ENCODE peak calls at places on chromosome 12, in seven cellular contexts. One of them, this sample, is unnamed.

GRCh38 chr12:116636636-116637519 is 77.7 kb downstream of the MAP1LC3B2 start:
- DNase-seq in ascending aorta: no peak
- DNase-seq in A549: peak
- DNase-seq in MM.1S: no peak
- DNase-seq in psoas muscle: no peak
- DNase-seq in tibial nerve: no peak
- DNase-seq in small intestine: peak
- DNase-seq in this sample: no peak

GRCh38 chr12:92002195-92002649 is 143.4 kb downstream of the BTG1 start:
- DNase-seq in psoas muscle: no peak
- DNase-seq in small intestine: no peak
- DNase-seq in MM.1S: no peak
- DNase-seq in A549: no peak
- DNase-seq in ascending aorta: no peak
- DNase-seq in tibial nerve: no peak
- DNase-seq in this sample: no peak

GRCh38 chr12:113302925-113303640 is 31.8 kb downstream of the SLC8B1 start:
- DNase-seq in ascending aorta: no peak
- DNase-seq in tibial nerve: no peak
- DNase-seq in A549: no peak
- DNase-seq in psoas muscle: peak
- DNase-seq in small intestine: no peak
- DNase-seq in MM.1S: no peak
- DNase-seq in this sample: peak

GRCh38 chr12:120164293-120164692 is 30.2 kb downstream of the GCN1 start:
- DNase-seq in MM.1S: no peak
- DNase-seq in A549: no peak
- DNase-seq in small intestine: no peak
- DNase-seq in psoas muscle: no peak
- DNase-seq in ascending aorta: no peak
- DNase-seq in tibial nerve: no peak
- DNase-seq in this sample: no peak

GRCh38 chr12:78002878-78003277 is 172.2 kb downstream of the NAV3 start:
- DNase-seq in A549: peak
- DNase-seq in small intestine: no peak
- DNase-seq in MM.1S: no peak
- DNase-seq in psoas muscle: no peak
- DNase-seq in tibial nerve: no peak
- DNase-seq in ascending aorta: no peak
- DNase-seq in this sample: no peak

GRCh38 chr12:89138048-89138852 is 214.1 kb downstream of the DUSP6 start:
- DNase-seq in ascending aorta: no peak
- DNase-seq in psoas muscle: no peak
- DNase-seq in MM.1S: no peak
- DNase-seq in tibial nerve: no peak
- DNase-seq in small intestine: no peak
- DNase-seq in A549: no peak
- DNase-seq in this sample: no peak

GRCh38 chr12:31105668-31106067 is 32.0 kb downstream of the DDX11 start:
- DNase-seq in ascending aorta: no peak
- DNase-seq in small intestine: no peak
- DNase-seq in A549: no peak
- DNase-seq in MM.1S: no peak
- DNase-seq in psoas muscle: no peak
- DNase-seq in tibial nerve: no peak
- DNase-seq in this sample: no peak

GRCh38 chr12:64825143-64826011 is 930 bp downstream of the TBC1D30 start:
- DNase-seq in tibial nerve: no peak
- DNase-seq in psoas muscle: no peak
- DNase-seq in ascending aorta: no peak
- DNase-seq in small intestine: no peak
- DNase-seq in A549: no peak
- DNase-seq in MM.1S: peak
- DNase-seq in this sample: no peak

GRCh38 chr12:53759261-53759660 is 7.5 kb upstream of the CISTR start:
- DNase-seq in psoas muscle: no peak
- DNase-seq in ascending aorta: no peak
- DNase-seq in tibial nerve: no peak
- DNase-seq in MM.1S: no peak
- DNase-seq in small intestine: no peak
- DNase-seq in A549: no peak
- DNase-seq in this sample: no peak

GRCh38 chr12:109726106-109726497 is 12.5 kb downstream of the FAM222A start:
- DNase-seq in psoas muscle: no peak
- DNase-seq in ascending aorta: no peak
- DNase-seq in tibial nerve: no peak
- DNase-seq in small intestine: no peak
- DNase-seq in MM.1S: no peak
- DNase-seq in A549: no peak
- DNase-seq in this sample: no peak

GRCh38 chr12:109725321-109726105 is 11.9 kb downstream of the FAM222A start:
- DNase-seq in small intestine: no peak
- DNase-seq in tibial nerve: no peak
- DNase-seq in MM.1S: no peak
- DNase-seq in ascending aorta: no peak
- DNase-seq in A549: no peak
- DNase-seq in psoas muscle: no peak
- DNase-seq in this sample: no peak

GRCh38 chr12:109723311-109723791 is 9.7 kb downstream of the FAM222A start:
- DNase-seq in MM.1S: no peak
- DNase-seq in tibial nerve: no peak
- DNase-seq in psoas muscle: peak
- DNase-seq in small intestine: peak
- DNase-seq in A549: no peak
- DNase-seq in ascending aorta: no peak
- DNase-seq in this sample: no peak

GRCh38 chr12:109722753-109723109 is 9.1 kb downstream of the FAM222A start:
- DNase-seq in A549: no peak
- DNase-seq in psoas muscle: no peak
- DNase-seq in tibial nerve: no peak
- DNase-seq in MM.1S: no peak
- DNase-seq in small intestine: no peak
- DNase-seq in ascending aorta: no peak
- DNase-seq in this sample: no peak

DNA sequence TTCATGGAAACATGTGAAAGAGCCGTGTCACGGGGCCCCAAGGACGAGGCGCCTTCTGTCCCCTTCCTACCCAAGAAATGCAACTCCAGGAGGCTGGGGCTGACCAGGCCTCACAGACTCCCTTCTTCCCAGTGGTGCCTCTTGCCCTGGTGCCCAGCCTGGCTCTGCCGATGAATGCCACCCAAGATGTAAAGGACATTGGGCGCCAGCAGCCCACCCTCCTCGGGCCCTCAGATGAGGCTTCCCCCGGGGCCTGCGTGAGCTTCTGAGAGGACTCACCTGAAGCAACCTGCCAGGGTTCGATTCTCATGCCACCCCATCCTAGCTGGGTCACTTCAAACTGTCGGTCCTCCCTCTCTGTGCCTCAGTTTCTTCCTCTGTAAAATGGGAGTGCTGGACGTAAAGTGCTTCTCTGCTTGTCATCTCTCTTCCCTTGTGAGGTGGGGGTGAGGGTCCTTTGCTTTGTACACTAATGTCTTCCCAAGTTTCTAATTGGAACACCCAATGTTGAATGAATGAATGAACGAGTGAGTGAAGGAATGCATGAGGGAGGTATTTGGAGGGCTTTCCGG is 10.8 kb downstream of the FAM222A start:
- DNase-seq in A549: no peak
- DNase-seq in ascending aorta: no peak
- DNase-seq in small intestine: no peak
- DNase-seq in psoas muscle: no peak
- DNase-seq in MM.1S: no peak
- DNase-seq in tibial nerve: no peak
- DNase-seq in this sample: no peak
- H3K27ac ChIP-seq in A549: no peak
- H3K27ac ChIP-seq in ascending aorta: no peak
- H3K27ac ChIP-seq in small intestine: no peak
- H3K27ac ChIP-seq in psoas muscle: no peak
- H3K27ac ChIP-seq in MM.1S: no peak
- H3K27ac ChIP-seq in tibial nerve: peak
- H3K27ac ChIP-seq in this sample: no peak

DNA sequence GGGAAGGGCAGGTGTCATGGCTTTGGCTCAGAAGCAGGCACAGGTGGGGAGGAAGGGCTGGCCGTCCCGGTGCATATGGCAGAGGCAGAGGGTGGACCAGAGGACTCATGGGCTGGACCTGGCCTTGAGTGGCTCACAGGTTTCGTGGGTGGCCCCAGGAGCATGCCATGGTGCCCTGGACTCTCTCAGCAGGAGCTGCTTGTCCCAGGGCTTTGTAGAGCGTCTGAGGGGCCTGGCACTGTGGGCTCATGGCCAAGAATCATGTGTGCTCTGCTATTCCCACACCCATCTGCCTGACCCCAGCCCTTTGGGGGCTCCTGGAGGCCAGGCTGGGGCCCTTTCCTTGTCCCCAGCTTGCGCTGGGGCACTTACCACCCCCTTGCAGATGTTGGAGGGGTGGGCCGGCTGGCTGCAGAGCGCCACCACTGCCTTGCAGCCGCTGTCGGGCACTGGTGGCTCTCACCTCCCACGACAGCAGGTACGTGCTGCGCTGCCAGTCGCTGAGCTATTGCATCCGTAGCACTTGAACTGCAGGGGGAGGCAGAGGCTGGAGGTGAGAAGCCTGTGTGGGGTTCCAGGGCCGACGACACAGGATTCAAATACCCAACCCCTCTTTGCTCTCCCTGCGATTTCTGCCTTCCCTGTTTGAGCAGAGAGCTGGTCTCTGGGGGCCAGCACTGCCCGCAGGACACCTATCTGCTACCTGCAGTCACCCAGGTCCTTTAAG is 187.4 kb upstream of the PRMT8 start:
- DNase-seq in MM.1S: no peak
- DNase-seq in ascending aorta: no peak
- DNase-seq in psoas muscle: no peak
- DNase-seq in tibial nerve: no peak
- DNase-seq in A549: no peak
- DNase-seq in small intestine: no peak
- DNase-seq in this sample: no peak
- H3K27ac ChIP-seq in MM.1S: no peak
- H3K27ac ChIP-seq in ascending aorta: no peak
- H3K27ac ChIP-seq in psoas muscle: no peak
- H3K27ac ChIP-seq in tibial nerve: no peak
- H3K27ac ChIP-seq in A549: peak
- H3K27ac ChIP-seq in small intestine: no peak
- H3K27ac ChIP-seq in this sample: no peak

GRCh38 chr12:25771062-25771461 is 187.4 kb upstream of the RASSF8 start:
- DNase-seq in A549: no peak
- DNase-seq in MM.1S: no peak
- DNase-seq in tibial nerve: no peak
- DNase-seq in small intestine: no peak
- DNase-seq in psoas muscle: no peak
- DNase-seq in ascending aorta: no peak
- DNase-seq in this sample: no peak

GRCh38 chr12:25781223-25781622 is 177.3 kb upstream of the RASSF8 start:
- DNase-seq in ascending aorta: no peak
- DNase-seq in tibial nerve: no peak
- DNase-seq in A549: no peak
- DNase-seq in MM.1S: no peak
- DNase-seq in small intestine: no peak
- DNase-seq in psoas muscle: no peak
- DNase-seq in this sample: no peak

GRCh38 chr12:25775968-25776367 is 182.5 kb upstream of the RASSF8 start:
- DNase-seq in psoas muscle: no peak
- DNase-seq in tibial nerve: no peak
- DNase-seq in MM.1S: no peak
- DNase-seq in small intestine: no peak
- DNase-seq in A549: no peak
- DNase-seq in ascending aorta: no peak
- DNase-seq in this sample: no peak
- H3K27ac ChIP-seq in psoas muscle: no peak
- H3K27ac ChIP-seq in tibial nerve: no peak
- H3K27ac ChIP-seq in MM.1S: no peak
- H3K27ac ChIP-seq in small intestine: no peak
- H3K27ac ChIP-seq in A549: no peak
- H3K27ac ChIP-seq in ascending aorta: no peak
- H3K27ac ChIP-seq in this sample: no peak

GRCh38 chr12:4959381-4959780 is 49.7 kb downstream of the KCNA1 start:
- DNase-seq in psoas muscle: no peak
- DNase-seq in A549: no peak
- DNase-seq in tibial nerve: no peak
- DNase-seq in ascending aorta: no peak
- DNase-seq in MM.1S: no peak
- DNase-seq in small intestine: no peak
- DNase-seq in this sample: no peak

GRCh38 chr12:4961311-4961710 is 51.6 kb downstream of the KCNA1 start:
- DNase-seq in A549: no peak
- DNase-seq in ascending aorta: no peak
- DNase-seq in psoas muscle: no peak
- DNase-seq in tibial nerve: no peak
- DNase-seq in small intestine: no peak
- DNase-seq in MM.1S: no peak
- DNase-seq in this sample: no peak

GRCh38 chr12:4960030-4960429 is 50.3 kb downstream of the KCNA1 start:
- DNase-seq in tibial nerve: no peak
- DNase-seq in psoas muscle: no peak
- DNase-seq in MM.1S: no peak
- DNase-seq in small intestine: no peak
- DNase-seq in ascending aorta: no peak
- DNase-seq in A549: peak
- DNase-seq in this sample: no peak

GRCh38 chr12:4960547-4960946 is 50.8 kb downstream of the KCNA1 start:
- DNase-seq in psoas muscle: no peak
- DNase-seq in small intestine: no peak
- DNase-seq in tibial nerve: no peak
- DNase-seq in MM.1S: no peak
- DNase-seq in ascending aorta: no peak
- DNase-seq in A549: no peak
- DNase-seq in this sample: no peak

DNA sequence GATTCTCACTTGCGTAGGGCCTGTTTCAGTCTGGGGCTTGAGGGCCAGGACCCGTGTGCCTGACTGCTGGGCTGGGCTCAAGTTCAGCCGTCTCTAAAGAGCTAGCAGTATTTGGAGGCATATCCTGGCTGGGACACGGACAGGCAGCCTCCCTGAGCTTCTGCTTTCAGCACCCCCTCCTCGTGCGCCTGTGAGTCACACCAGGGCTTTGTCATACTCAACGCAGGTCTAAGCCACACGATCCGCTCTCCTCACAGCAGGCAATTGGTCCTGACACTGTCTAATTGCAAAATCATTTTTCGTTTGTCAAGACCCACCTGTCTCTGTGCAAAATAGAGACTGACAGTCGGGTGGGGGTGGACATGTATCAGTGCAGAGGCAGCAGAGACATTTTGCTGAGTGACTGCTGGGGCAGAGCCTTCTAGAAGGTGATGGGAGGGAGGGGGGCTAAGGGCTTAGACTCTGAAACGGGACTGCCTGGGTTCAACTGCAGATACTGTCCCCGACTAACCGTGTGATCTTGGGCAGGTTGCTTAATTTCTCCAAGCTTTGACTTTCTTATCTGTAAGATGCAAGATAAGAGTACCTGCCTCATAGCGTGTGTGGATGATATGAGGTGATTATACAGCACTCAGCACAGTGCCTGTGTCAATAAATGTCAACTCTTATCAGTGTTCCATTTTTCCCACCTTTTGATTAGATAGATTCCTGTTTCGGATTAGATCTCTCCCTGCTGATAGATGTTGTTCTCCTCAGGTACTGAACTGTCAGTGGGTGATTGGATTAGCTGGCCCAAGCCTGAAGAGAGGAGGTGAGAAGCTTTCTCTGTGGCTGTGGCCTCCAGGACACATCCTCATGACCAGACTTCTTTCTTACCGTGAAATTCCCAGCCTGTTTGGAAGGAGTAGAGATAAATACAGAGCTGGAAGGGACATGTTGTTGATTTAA is 53.1 kb downstream of the KCNA1 start:
- DNase-seq in ascending aorta: no peak
- DNase-seq in small intestine: no peak
- DNase-seq in psoas muscle: no peak
- DNase-seq in tibial nerve: no peak
- DNase-seq in MM.1S: no peak
- DNase-seq in A549: no peak
- DNase-seq in this sample: no peak
- H3K27ac ChIP-seq in ascending aorta: no peak
- H3K27ac ChIP-seq in small intestine: no peak
- H3K27ac ChIP-seq in psoas muscle: no peak
- H3K27ac ChIP-seq in tibial nerve: no peak
- H3K27ac ChIP-seq in MM.1S: no peak
- H3K27ac ChIP-seq in A549: no peak
- H3K27ac ChIP-seq in this sample: no peak